ENCODE peak calls at places on chromosomes 1 and 21, in nine cellular contexts. Y, R, Z, N, J, M, B, L and Q are unnamed samples.

GRCh38 chr21:17726047-17726446 is 93.1 kb downstream of the C21orf91 start:
- DNase-seq in Y (no peak), R (no peak), Z (peak), N (no peak), J (no peak), M (peak), B (no peak), L (peak), Q (no peak)

GRCh38 chr1:29290414-29290980 is 54.2 kb downstream of the PTPRU start:
- DNase-seq in Y (no peak), R (peak), Z (peak), N (peak), J (no peak), M (no peak), B (peak), L (no peak), Q (no peak)

GRCh38 chr1:115529216-115529897 is 112.4 kb upstream of the VANGL1 start:
- DNase-seq in Y (no peak), R (no peak), Z (peak), N (no peak), J (no peak), M (no peak), B (no peak), L (no peak), Q (no peak)

GRCh38 chr1:10794724-10795304 is 1.6 kb downstream of the CASZ1 start:
- DNase-seq in Y (no peak), R (no peak), Z (peak), N (no peak), J (no peak), M (no peak), B (no peak), L (no peak), Q (no peak)

GRCh38 chr21:43957629-43958362 is 54.3 kb upstream of the TRAPPC10 start:
- DNase-seq in Y (no peak), R (no peak), Z (no peak), N (no peak), J (no peak), M (no peak), B (no peak), L (no peak), Q (peak)

GRCh38 chr21:46221664-46222435 is 6.7 kb downstream of the LSS start:
- DNase-seq in Y (no peak), R (no peak), Z (no peak), N (no peak), J (no peak), M (no peak), B (no peak), L (no peak), Q (no peak)

GRCh38 chr1:46136711-46137110 is 4.3 kb upstream of the PIK3R3 start:
- DNase-seq in Y (no peak), R (no peak), Z (no peak), N (no peak), J (no peak), M (no peak), B (no peak), L (no peak), Q (no peak)

GRCh38 chr1:226444901-226445300 is 37.0 kb upstream of the PARP1 start:
- DNase-seq in Y (no peak), R (no peak), Z (no peak), N (no peak), J (peak), M (peak), B (no peak), L (no peak), Q (peak)

GRCh38 chr21:38507374-38507942 is 9.2 kb upstream of the ERG start:
- DNase-seq in Y (no peak), R (no peak), Z (no peak), N (no peak), J (no peak), M (no peak), B (no peak), L (no peak), Q (no peak)

GRCh38 chr1:32388641-32389040 is 5.6 kb downstream of the BSDC1 start:
- DNase-seq in Y (no peak), R (no peak), Z (no peak), N (no peak), J (no peak), M (no peak), B (no peak), L (no peak), Q (no peak)

GRCh38 chr1:215416497-215416896 is 150.6 kb upstream of the KCTD3 start:
- DNase-seq in Y (no peak), R (no peak), Z (no peak), N (no peak), J (no peak), M (no peak), B (no peak), L (no peak), Q (no peak)

GRCh38 chr1:38872401-38873026 is 634 bp downstream of the MYCBP start:
- DNase-seq in Y (no peak), R (no peak), Z (peak), N (peak), J (no peak), M (peak), B (no peak), L (peak), Q (peak)

GRCh38 chr21:30209571-30209970 is 6.3 kb downstream of the CLDN8 start:
- DNase-seq in Y (peak), R (no peak), Z (no peak), N (no peak), J (no peak), M (no peak), B (no peak), L (no peak), Q (no peak)

GRCh38 chr1:26922201-26922729 is 722 bp downstream of the NUDC start:
- DNase-seq in Y (no peak), R (no peak), Z (no peak), N (peak), J (no peak), M (peak), B (no peak), L (no peak), Q (no peak)